ENCODE peak calls at places on chromosomes 6 and 20, in seven cellular contexts. T, G, A, S, N, H and X are unnamed samples.

GRCh38 chr6:28586273-28586672 is 60.6 kb downstream of the GPX5 start:
- DNase-seq in S (no peak), A (no peak), H (no peak), T (no peak), G (no peak), N (peak; percentile 47), X (no peak)

GRCh38 chr20:37534401-37535157 is 6.9 kb upstream of the BLCAP start:
- DNase-seq in N (peak; percentile 88), T (peak; percentile 77), H (no peak), S (no peak), A (no peak), G (peak; percentile 85), X (no peak)

GRCh38 chr6:144007779-144008500 is at the start of gene PLAGL1:
- DNase-seq in T (peak; percentile 55), H (peak; percentile 75), G (peak; percentile 6), A (no peak), N (peak; percentile 74), S (peak; percentile 81), X (peak; percentile 84)

GRCh38 chr20:44111712-44112335 is 75.2 kb downstream of the JPH2 start:
- DNase-seq in N (no peak), T (peak; percentile 7), H (no peak), A (no peak), G (peak; percentile 35), S (no peak), X (peak; percentile 54)

GRCh38 chr6:11192167-11192566 is 40.3 kb downstream of the NEDD9 start:
- DNase-seq in T (no peak), H (no peak), G (no peak), S (no peak), A (no peak), N (no peak), X (no peak)

GRCh38 chr6:87654117-87654516 is 47.9 kb downstream of the AKIRIN2 start:
- DNase-seq in T (no peak), H (no peak), S (no peak), N (peak; percentile 14), G (no peak), A (no peak), X (no peak)

GRCh38 chr6:124234806-124235205 is 431.1 kb downstream of the NKAIN2 start:
- DNase-seq in H (no peak), G (no peak), A (no peak), T (no peak), N (no peak), S (no peak), X (no peak)

GRCh38 chr6:31580807-31581437 is 1.3 kb downstream of the LTB start:
- DNase-seq in A (peak; percentile 77), S (peak; percentile 89), H (peak; percentile 94), T (peak; percentile 71), G (peak; percentile 86), N (peak; percentile 92), X (peak; percentile 97)

GRCh38 chr6:93562566-93562965 is 143.2 kb upstream of the EPHA7 start:
- DNase-seq in S (no peak), H (no peak), T (no peak), N (no peak), A (no peak), G (peak; percentile 8), X (no peak)

GRCh38 chr20:57698191-57698866 is 11.5 kb downstream of the PMEPA1 start:
- DNase-seq in H (no peak), A (peak; percentile 28), S (no peak), N (no peak), T (peak; percentile 98), G (peak; percentile 74), X (no peak)

GRCh38 chr6:63441266-63441956 is 121.6 kb upstream of the LGSN start:
- DNase-seq in S (no peak), T (no peak), A (no peak), H (no peak), N (peak; percentile 28), G (no peak), X (no peak)

GRCh38 chr6:109340811-109341210 is 41.5 kb downstream of the CD164 start:
- DNase-seq in N (no peak), G (no peak), T (no peak), S (no peak), H (no peak), A (no peak), X (no peak)

GRCh38 chr6:106227612-106228507 is 97.7 kb downstream of the ATG5 start:
- DNase-seq in S (no peak), T (no peak), G (no peak), N (no peak), A (no peak), H (no peak), X (no peak)

GRCh38 chr6:130827247-130828149 is at the start of gene SMLR1:
- DNase-seq in N (no peak), A (no peak), H (no peak), T (no peak), G (no peak), S (no peak), X (no peak)

GRCh38 chr20:57785720-57786119 is 75.9 kb upstream of the PMEPA1 start:
- DNase-seq in H (no peak), A (no peak), G (no peak), S (peak; percentile 40), T (no peak), N (no peak), X (no peak)

GRCh38 chr6:133854633-133855598 is 34.0 kb upstream of the TCF21 start:
- DNase-seq in G (no peak), A (no peak), T (no peak), N (peak; percentile 54), H (no peak), S (no peak), X (peak; percentile 51)

GRCh38 chr6:82910394-82910793 is 155.2 kb downstream of the UBE3D start:
- DNase-seq in T (no peak), G (no peak), H (no peak), A (no peak), S (no peak), N (no peak), X (no peak)

GRCh38 chr6:135183532-135184440 is 2.7 kb downstream of the MYB start:
- DNase-seq in A (peak; percentile 70), H (peak; percentile 66), T (peak; percentile 28), S (no peak), G (peak; percentile 46), N (peak; percentile 93), X (peak; percentile 66)

DNA sequence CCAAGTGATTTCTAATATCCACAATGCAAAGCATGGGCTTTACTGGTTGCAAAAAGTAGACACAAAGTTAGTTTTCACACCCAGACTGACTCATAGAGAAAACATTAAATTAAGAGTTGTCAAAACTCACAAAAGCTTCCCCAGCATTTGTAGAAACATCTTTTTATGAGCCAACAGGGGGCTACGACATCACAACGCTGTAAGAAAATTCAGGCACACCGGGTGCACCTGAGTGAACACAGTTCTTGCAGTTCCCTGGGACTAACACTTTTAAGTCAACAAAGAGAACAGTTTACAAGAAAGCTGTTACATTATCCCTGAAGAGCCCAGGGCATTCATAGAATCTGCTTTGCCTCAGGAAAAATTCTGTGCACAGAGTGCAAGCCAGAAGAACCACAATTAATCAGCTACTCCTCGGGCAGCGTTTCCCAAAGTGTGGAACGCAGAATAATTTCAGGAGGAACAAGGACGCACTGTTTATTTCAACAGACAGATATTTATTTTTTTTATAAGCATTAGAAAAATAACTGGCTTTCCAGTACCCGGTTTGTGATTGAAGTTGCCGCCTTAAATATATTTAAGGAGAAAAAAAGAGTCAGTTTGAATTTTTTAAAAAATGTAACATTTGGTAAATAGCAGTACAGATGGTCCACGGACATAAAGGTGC is 1.2 kb downstream of the NCOA5 start:
- DNase-seq in T (peak; percentile 8), G (peak; percentile 26), N (peak; percentile 8), H (no peak), S (no peak), A (no peak), X (no peak)
- H3K27ac ChIP-seq in T (peak overlapping the region; percentile 97), G (peak overlapping the region; percentile 99), N (no peak overlapping the region), H (peak overlapping the region; percentile 99), S (peak overlapping the region; percentile 98), A (no peak overlapping the region), X (peak overlapping the region; percentile 99)

GRCh38 chr6:38509713-38510112 is 130.0 kb downstream of the BTBD9 start:
- DNase-seq in T (peak; percentile 75), N (peak; percentile 47), G (no peak), H (no peak), A (no peak), S (no peak), X (no peak)
- H3K27ac ChIP-seq in T (peak overlapping the region; percentile 34), N (no peak overlapping the region), G (no peak overlapping the region), H (no peak overlapping the region), A (no peak overlapping the region), S (no peak overlapping the region), X (no peak overlapping the region)

GRCh38 chr6:13216236-13216933 is 112.0 kb downstream of the TBC1D7 start:
- DNase-seq in N (no peak), A (no peak), G (no peak), S (no peak), H (no peak), T (no peak), X (no peak)

GRCh38 chr6:13222048-13222447 is 106.3 kb downstream of the TBC1D7 start:
- DNase-seq in T (no peak), S (no peak), N (no peak), A (no peak), H (no peak), G (no peak), X (no peak)

GRCh38 chr6:13215390-13215789 is 112.9 kb downstream of the TBC1D7 start:
- DNase-seq in S (no peak), G (no peak), N (no peak), T (no peak), A (no peak), H (no peak), X (no peak)

GRCh38 chr6:13220266-13220665 is 108.1 kb downstream of the TBC1D7 start:
- DNase-seq in T (no peak), N (no peak), G (no peak), H (no peak), A (no peak), S (no peak), X (no peak)

DNA sequence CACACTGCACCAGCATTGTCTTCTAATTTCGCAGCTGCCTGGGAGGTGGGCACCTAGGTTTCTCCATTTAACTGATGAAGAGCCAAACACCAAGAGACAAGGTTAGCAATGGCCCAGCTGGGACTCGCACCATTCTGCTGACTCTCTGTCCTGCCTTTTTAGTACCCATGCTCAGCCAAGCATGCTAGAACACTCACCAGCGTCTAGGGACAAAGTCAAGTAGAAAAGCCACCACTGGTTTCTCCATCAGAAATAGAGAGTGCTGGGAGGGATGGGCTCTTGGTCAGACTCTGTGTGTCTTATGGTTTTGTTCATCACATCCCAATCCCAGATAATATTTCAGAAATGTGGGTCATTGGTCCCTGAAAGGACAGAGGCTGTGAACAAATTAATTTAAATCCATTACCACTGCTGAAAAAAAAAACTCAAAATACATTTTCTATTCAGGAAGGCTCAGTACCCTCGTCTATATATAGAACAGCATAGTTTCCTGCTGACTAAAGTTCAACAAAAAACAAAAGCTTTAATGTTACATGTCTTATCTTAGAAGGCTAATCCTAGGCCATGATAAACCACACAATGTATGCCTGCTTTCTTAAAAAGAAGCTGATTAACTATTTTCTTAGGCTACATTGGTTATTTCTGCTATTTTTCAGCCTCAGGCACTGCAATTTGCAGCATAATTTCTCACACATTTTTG is 111.0 kb downstream of the TBC1D7 start:
- DNase-seq in G (no peak), N (no peak), H (no peak), A (no peak), S (no peak), T (peak; percentile 34), X (no peak)
- H3K27ac ChIP-seq in G (no peak overlapping the region), N (no peak overlapping the region), H (no peak overlapping the region), A (no peak overlapping the region), S (no peak overlapping the region), T (no peak overlapping the region), X (no peak overlapping the region)

DNA sequence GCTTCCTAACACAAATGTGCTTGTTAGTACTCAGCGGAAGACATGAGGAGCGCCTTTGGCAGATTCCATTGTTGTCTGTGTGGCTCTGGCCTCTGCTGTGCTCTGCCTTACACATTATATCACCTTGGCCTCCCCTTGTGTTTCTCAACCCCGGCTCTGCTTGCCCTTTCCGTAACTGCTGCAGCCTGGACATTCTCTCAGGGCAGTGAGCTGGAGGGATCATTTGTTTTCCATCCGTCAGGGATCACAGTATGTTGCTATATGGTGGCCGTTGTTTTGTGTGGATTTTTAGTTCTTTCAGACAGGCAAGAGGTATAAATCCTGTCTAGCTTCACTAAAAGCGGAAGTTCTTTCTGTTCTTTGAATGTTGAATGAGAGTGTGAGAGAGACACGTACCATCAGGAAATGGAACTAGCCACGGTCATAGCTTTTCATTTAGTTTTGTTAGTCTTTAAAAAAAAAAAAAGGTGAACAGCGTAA is 175.1 kb downstream of the JARID2 start:
- DNase-seq in N (no peak), S (no peak), G (no peak), T (no peak), A (no peak), H (no peak), X (no peak)
- H3K27ac ChIP-seq in N (no peak overlapping the region), S (peak overlapping the region; percentile 33), G (no peak overlapping the region), T (no peak overlapping the region), A (peak overlapping the region; percentile 6), H (no peak overlapping the region), X (peak overlapping the region; percentile 6)